ENCODE peak calls at places on chromosomes 5 and 9, in ten cellular contexts. A is cardiac muscle cell; E is A549; B is neural progenitor cell; S is H7; O is AG09309; J is upper lobe of left lung; U is fibroblast of pulmonary artery; G is CD8-positive, alpha-beta memory T cell; P is pancreas. D is an unnamed sample.

GRCh38 chr5:180595381-180596114 is 4.2 kb upstream of the SCGB3A1 start:
- DNase-seq in J (peak), O (no peak), B (no peak), S (peak), A (no peak), E (no peak), P (peak), G (no peak), U (no peak), D (no peak)

GRCh38 chr5:126777257-126777973 is 479 bp downstream of the LMNB1 start:
- DNase-seq in B (peak), E (no peak), O (no peak), A (peak), S (peak), U (peak), G (peak), J (peak), P (peak), D (peak)

GRCh38 chr9:23820731-23821399 is 5.2 kb downstream of the ELAVL2 start:
- DNase-seq in G (no peak), S (peak), E (no peak), O (no peak), U (no peak), P (peak), A (no peak), B (peak), J (no peak), D (no peak)

GRCh38 chr5:166961028-166961427 is 1330.4 kb upstream of the WWC1 start:
- DNase-seq in O (no peak), P (no peak), G (no peak), E (no peak), U (no peak), A (no peak), S (no peak), B (no peak), J (no peak), D (no peak)

GRCh38 chr5:143120460-143121134 is 282.9 kb downstream of the NR3C1 start:
- DNase-seq in E (no peak), G (no peak), A (no peak), U (no peak), O (no peak), S (no peak), B (no peak), J (no peak), P (no peak), D (no peak)

GRCh38 chr5:174799146-174799545 is 74.8 kb downstream of the MSX2 start:
- DNase-seq in P (no peak), O (peak), B (no peak), S (no peak), A (peak), E (no peak), G (no peak), J (no peak), U (no peak), D (no peak)

GRCh38 chr9:137316012-137316981 is 14.2 kb upstream of the NRARP start:
- DNase-seq in G (peak), U (peak), E (peak), P (peak), B (peak), S (peak), O (no peak), A (peak), J (no peak), D (no peak)

GRCh38 chr9:105912868-105913516 is 218.7 kb downstream of the TMEM38B start:
- DNase-seq in E (peak), O (no peak), U (no peak), A (peak), J (no peak), S (no peak), P (no peak), G (no peak), B (no peak), D (no peak)

GRCh38 chr5:93249651-93250289 is 331.2 kb downstream of the NR2F1-AS1 start:
- DNase-seq in P (no peak), E (no peak), G (no peak), J (no peak), A (peak), O (no peak), B (no peak), S (no peak), U (peak), D (no peak)

GRCh38 chr5:163177971-163178370 is 259.4 kb upstream of the CCNG1 start:
- DNase-seq in O (no peak), P (no peak), A (no peak), E (no peak), U (no peak), B (no peak), G (no peak), J (no peak), S (no peak), D (no peak)
- H3K4me3 ChIP-seq in O (no peak), P (no peak), A (no peak), E (no peak), U (no peak), B (no peak), G (no peak), J (no peak), S (no peak), D (no peak)

GRCh38 chr5:17996002-17996401 is 361.7 kb downstream of the TAF11L14 start:
- DNase-seq in S (no peak), U (no peak), A (no peak), E (no peak), G (no peak), P (no peak), O (no peak), B (no peak), J (no peak), D (no peak)

GRCh38 chr5:17989567-17989966 is 355.3 kb downstream of the TAF11L14 start:
- DNase-seq in P (no peak), E (no peak), G (no peak), A (no peak), O (no peak), U (no peak), J (no peak), B (no peak), S (no peak), D (no peak)

GRCh38 chr5:17992296-17992695 is 358.0 kb downstream of the TAF11L14 start:
- DNase-seq in E (no peak), J (no peak), A (no peak), U (no peak), B (no peak), G (no peak), O (no peak), P (no peak), S (no peak), D (no peak)

GRCh38 chr5:17990168-17990567 is 355.9 kb downstream of the TAF11L14 start:
- DNase-seq in U (no peak), O (no peak), P (no peak), J (no peak), B (no peak), S (no peak), E (no peak), A (no peak), G (no peak), D (no peak)

DNA sequence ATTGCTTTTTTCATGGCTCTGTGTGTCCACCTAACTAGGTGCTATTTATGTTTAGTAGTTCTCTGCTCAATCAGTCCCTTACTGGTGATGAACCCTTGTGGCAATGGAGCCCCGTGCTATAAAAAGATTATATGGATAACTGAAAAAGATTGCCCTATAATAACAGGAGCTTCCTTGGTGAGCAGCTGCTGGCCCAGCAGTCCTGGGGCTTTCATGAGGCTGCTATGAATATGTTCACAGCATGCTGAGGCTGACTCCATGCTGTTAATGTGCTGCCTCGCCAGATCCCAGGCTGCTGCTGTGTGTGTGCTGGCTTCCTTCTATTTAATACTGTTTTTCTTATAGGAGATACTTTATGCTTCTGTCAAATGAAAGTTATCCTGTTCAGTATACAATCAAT is 357.5 kb downstream of the TAF11L14 start:
- DNase-seq in S (peak), O (no peak), J (no peak), B (no peak), A (no peak), E (no peak), P (no peak), G (no peak), U (no peak), D (no peak)
- H3K4me3 ChIP-seq in S (no peak), O (no peak), J (no peak), B (no peak), A (no peak), E (no peak), P (no peak), G (no peak), U (no peak), D (no peak)

GRCh38 chr5:81391-82021 is 10.5 kb upstream of the PLEKHG4B start:
- DNase-seq in J (no peak), E (no peak), A (no peak), U (no peak), G (no peak), B (peak), S (peak), O (no peak), P (no peak), D (no peak)

GRCh38 chr5:78805-79149 is 13.2 kb upstream of the PLEKHG4B start:
- DNase-seq in B (no peak), G (no peak), U (no peak), S (no peak), E (no peak), A (no peak), P (no peak), O (no peak), J (no peak), D (no peak)

GRCh38 chr5:77957-78804 is 13.8 kb upstream of the PLEKHG4B start:
- DNase-seq in J (no peak), A (peak), P (peak), G (no peak), S (peak), U (peak), B (peak), O (peak), E (peak), D (no peak)

GRCh38 chr5:79263-79662 is 12.7 kb upstream of the PLEKHG4B start:
- DNase-seq in G (no peak), E (no peak), S (peak), A (no peak), U (no peak), P (no peak), J (no peak), O (no peak), B (no peak), D (no peak)

DNA sequence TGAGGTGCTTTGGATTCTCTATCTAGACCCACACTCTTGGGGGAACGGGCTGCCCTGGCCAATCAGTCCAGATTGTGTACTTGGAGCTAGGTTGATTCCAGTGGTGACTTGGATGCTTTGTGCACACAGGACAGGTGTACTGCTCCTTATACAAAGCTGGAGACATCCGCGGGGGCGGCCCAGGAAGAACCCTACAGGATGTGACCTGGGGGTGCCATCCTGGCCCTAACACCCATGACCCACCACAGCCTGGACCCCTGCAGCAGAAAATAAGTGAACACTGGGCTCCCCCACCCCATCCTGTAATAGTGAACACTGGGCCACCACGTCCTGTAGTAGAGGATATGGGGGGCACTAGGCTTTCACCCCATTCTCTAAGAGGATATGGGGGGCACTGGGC is 12.1 kb upstream of the PLEKHG4B start:
- DNase-seq in A (no peak), E (no peak), J (no peak), U (no peak), S (peak), O (no peak), B (no peak), P (no peak), G (no peak), D (no peak)
- H3K4me3 ChIP-seq in A (no peak), E (no peak), J (no peak), U (no peak), S (no peak), O (no peak), B (no peak), P (no peak), G (no peak), D (no peak)

GRCh38 chr5:109045710-109046109 is 298.0 kb downstream of the FER start:
- DNase-seq in P (no peak), B (no peak), A (peak), O (no peak), U (no peak), E (no peak), G (no peak), S (no peak), J (no peak), D (no peak)
- H3K4me3 ChIP-seq in P (no peak), B (no peak), A (no peak), O (no peak), U (no peak), E (no peak), G (no peak), S (no peak), J (no peak), D (no peak)

D was measured in naive thymus-derived CD4-positive, alpha-beta T cell.